ENCODE peak calls at places on chromosomes 13 and 19, in nine cellular contexts. S is GM20000; B is NCI-H187; Q is stimulated activated CD4-positive, alpha-beta T cell treated with anti-CD3 and anti-CD28 coated beads, Interleukin-1b, Interleukin-23, amount 100 ng/mL, for 1 hour; T is left colon; O is activated B cell treated with CpG ODN at 0.5 μM for 24 hours; L is activated CD4-positive, CD25-positive, alpha-beta regulatory T cell treated with anti-CD3 and anti-CD28 coated beads, Interleukin-2, amount 50 U/mL, for 72 hours; J is endodermal cell; Z is NCI-H1436. U is an unnamed sample.

GRCh38 chr19:38850976-38851621 is 1.3 kb upstream of the HNRNPL start:
- DNase-seq in S (no peak), B (no peak), Q (no peak), T (peak; percentile 60), O (peak; percentile 57), L (peak; percentile 47), J (no peak), Z (no peak), U (no peak)

GRCh38 chr19:32256341-32256975 is 89.0 kb upstream of the ZNF507 start:
- DNase-seq in S (no peak), B (no peak), Q (no peak), T (no peak), O (no peak), L (no peak), J (no peak), Z (no peak), U (no peak)

GRCh38 chr13:68736961-68737360 is 1370.7 kb upstream of the ATXN8OS start:
- DNase-seq in S (no peak), B (no peak), Q (no peak), T (no peak), O (no peak), L (no peak), J (no peak), Z (no peak), U (no peak)

GRCh38 chr13:38688674-38689073 is 1.8 kb downstream of the FREM2 start:
- DNase-seq in S (no peak), B (no peak), Q (no peak), T (no peak), O (no peak), L (no peak), J (no peak), Z (no peak), U (no peak)

GRCh38 chr13:95784161-95784880 is 107.4 kb downstream of the DNAJC3 start:
- DNase-seq in S (no peak), B (no peak), Q (no peak), T (no peak), O (no peak), L (no peak), J (no peak), Z (no peak), U (peak; percentile 39)

GRCh38 chr13:26017932-26018690 is 33.7 kb downstream of the SHISA2 start:
- DNase-seq in S (peak; percentile 3), B (no peak), Q (no peak), T (no peak), O (no peak), L (no peak), J (no peak), Z (no peak), U (no peak)

GRCh38 chr19:5200844-5201243 is 139.8 kb downstream of the PTPRS start:
- DNase-seq in S (no peak), B (no peak), Q (no peak), T (no peak), O (no peak), L (no peak), J (no peak), Z (no peak), U (no peak)

GRCh38 chr19:50568321-50569022 is at the start of gene LRRC4B:
- DNase-seq in S (peak; percentile 11), B (no peak), Q (no peak), T (no peak), O (no peak), L (no peak), J (peak; percentile 84), Z (no peak), U (no peak)

GRCh38 chr13:95505976-95506375 is 46.5 kb upstream of the CLDN10 start:
- DNase-seq in S (no peak), B (no peak), Q (no peak), T (no peak), O (no peak), L (no peak), J (no peak), Z (no peak), U (no peak)

GRCh38 chr13:112065867-112066623 is 904 bp upstream of the SOX1 start:
- DNase-seq in S (peak; percentile 39), B (no peak), Q (no peak), T (no peak), O (no peak), L (no peak), J (peak; percentile 81), Z (peak; percentile 79), U (no peak)

GRCh38 chr13:44380404-44381165 is 7.0 kb downstream of the SERP2 start:
- DNase-seq in S (no peak), B (no peak), Q (no peak), T (no peak), O (no peak), L (no peak), J (no peak), Z (no peak), U (no peak)

GRCh38 chr13:113991191-113991669 is 17.4 kb upstream of the C13orf46 start:
- DNase-seq in S (no peak), B (peak; percentile 91), Q (no peak), T (no peak), O (no peak), L (no peak), J (no peak), Z (no peak), U (no peak)

GRCh38 chr13:94411747-94412146 is 67.7 kb downstream of the DCT start:
- DNase-seq in S (no peak), B (no peak), Q (no peak), T (no peak), O (no peak), L (no peak), J (no peak), Z (no peak), U (no peak)

GRCh38 chr13:32911506-32911905 is 104.7 kb upstream of the KL start:
- DNase-seq in S (peak; percentile 64), B (no peak), Q (no peak), T (no peak), O (no peak), L (no peak), J (peak; percentile 72), Z (peak; percentile 26), U (peak; percentile 13)

GRCh38 chr19:35429698-35430097 is 18.4 kb upstream of the FFAR2 start:
- DNase-seq in S (no peak), B (no peak), Q (no peak), T (peak; percentile 76), O (no peak), L (no peak), J (no peak), Z (no peak), U (no peak)

GRCh38 chr19:1088419-1089066 is 6.6 kb downstream of the POLR2E start:
- DNase-seq in S (no peak), B (no peak), Q (no peak), T (no peak), O (no peak), L (no peak), J (no peak), Z (no peak), U (no peak)

GRCh38 chr13:113158946-113159345 is 498 bp downstream of the PROZ start:
- DNase-seq in S (no peak), B (no peak), Q (no peak), T (no peak), O (no peak), L (no peak), J (peak; percentile 53), Z (no peak), U (no peak)

GRCh38 chr13:85028035-85028434 is 771.2 kb downstream of the SLITRK6 start:
- DNase-seq in S (no peak), B (no peak), Q (no peak), T (no peak), O (no peak), L (no peak), J (no peak), Z (no peak), U (no peak)

GRCh38 chr13:98524793-98525192 is 52.1 kb downstream of the STK24 start:
- DNase-seq in S (no peak), B (no peak), Q (no peak), T (no peak), O (no peak), L (no peak), J (no peak), Z (no peak), U (no peak)

GRCh38 chr13:81987159-81987558 is 1646.2 kb upstream of the SPRY2 start:
- DNase-seq in S (no peak), B (no peak), Q (no peak), T (no peak), O (no peak), L (no peak), J (no peak), Z (no peak), U (no peak)

GRCh38 chr19:48553676-48554384 is 1.9 kb downstream of the SULT2B1 start:
- DNase-seq in S (no peak), B (no peak), Q (no peak), T (no peak), O (no peak), L (no peak), J (peak; percentile 84), Z (no peak), U (no peak)

GRCh38 chr13:75384881-75385707 is 96.9 kb downstream of the TBC1D4 start:
- DNase-seq in S (no peak), B (no peak), Q (no peak), T (no peak), O (no peak), L (no peak), J (no peak), Z (peak; percentile 62), U (no peak)

GRCh38 chr19:30228113-30228725 is 144.0 kb upstream of the ZNF536 start:
- DNase-seq in S (no peak), B (no peak), Q (no peak), T (no peak), O (no peak), L (no peak), J (peak; percentile 64), Z (no peak), U (no peak)

GRCh38 chr13:40665061-40665753 is 1.2 kb downstream of the FOXO1 start:
- DNase-seq in S (peak; percentile 70), B (no peak), Q (no peak), T (peak; percentile 48), O (no peak), L (peak; percentile 64), J (peak; percentile 77), Z (no peak), U (no peak)

GRCh38 chr19:14091086-14091884 is 734 bp upstream of the SAMD1 start:
- DNase-seq in S (peak; percentile 97), B (no peak), Q (no peak), T (peak; percentile 84), O (peak; percentile 81), L (peak; percentile 67), J (peak; percentile 77), Z (peak; percentile 89), U (no peak)

GRCh38 chr13:93559718-93560117 is 333.1 kb downstream of the GPC6 start:
- DNase-seq in S (no peak), B (no peak), Q (no peak), T (no peak), O (no peak), L (no peak), J (no peak), Z (no peak), U (peak; percentile 29)

GRCh38 chr19:18167975-18168645 is 5.5 kb upstream of the IFI30 start:
- DNase-seq in S (peak; percentile 93), B (no peak), Q (peak; percentile 27), T (peak; percentile 44), O (peak; percentile 52), L (peak; percentile 62), J (peak; percentile 84), Z (peak; percentile 30), U (no peak)

U was measured in smooth muscle cell of the brain vasculature.